ENCODE peak calls at places on chromosomes 11 and 22, in eight cellular contexts. O is AG04449, Q is colonic mucosa, A is HL-60, M is left lung, V is AG09309, X is PC-3, K is fibroblast of villous mesenchyme. I is an unnamed sample.

GRCh38 chr11:71488086-71488967 is 35.3 kb downstream of the NADSYN1 start:
- DNase-seq in X (peak), A (no peak), O (no peak), Q (no peak), M (no peak), K (peak), V (no peak), I (peak)

GRCh38 chr11:56176318-56176717 is at the start of gene OR5J2:
- DNase-seq in X (no peak), V (no peak), M (no peak), Q (no peak), A (no peak), K (no peak), O (no peak), I (no peak)

GRCh38 chr11:70948855-70949551 is 303.4 kb downstream of the SHANK2 start:
- DNase-seq in M (no peak), V (no peak), X (no peak), O (no peak), A (no peak), K (no peak), Q (no peak), I (no peak)

GRCh38 chr11:119030029-119030328 is 698 bp downstream of the SLC37A4 start:
- DNase-seq in O (no peak), V (no peak), Q (no peak), A (no peak), K (no peak), X (no peak), M (no peak), I (no peak)

GRCh38 chr22:27982106-27982505 is 63.0 kb upstream of the PITPNB start:
- DNase-seq in O (no peak), Q (no peak), M (no peak), V (no peak), A (no peak), X (no peak), K (no peak), I (no peak)

GRCh38 chr22:50306753-50307749 is at the start of gene PLXNB2:
- DNase-seq in A (peak), X (peak), M (peak), V (no peak), O (no peak), K (peak), Q (peak), I (no peak)

GRCh38 chr11:126158054-126158791 is 53.2 kb downstream of the RPUSD4 start:
- DNase-seq in K (no peak), V (no peak), A (no peak), M (no peak), X (no peak), Q (no peak), O (no peak), I (no peak)

GRCh38 chr22:48899523-48900326 is 927.9 kb downstream of the BRD1 start:
- DNase-seq in X (no peak), Q (peak), A (no peak), V (no peak), O (no peak), M (no peak), K (no peak), I (no peak)

GRCh38 chr11:18650859-18651557 is 16.9 kb upstream of the SPTY2D1 start:
- DNase-seq in V (no peak), X (peak), K (peak), Q (peak), A (peak), M (peak), O (no peak), I (peak)

GRCh38 chr11:6864436-6864835 is 1.6 kb downstream of the OR10A2 start:
- DNase-seq in K (peak), O (no peak), X (peak), Q (no peak), M (no peak), V (no peak), A (no peak), I (peak)

GRCh38 chr11:76629133-76629852 is 41.3 kb downstream of the LRRC32 start:
- DNase-seq in M (peak), A (peak), Q (no peak), K (peak), X (no peak), O (no peak), V (no peak), I (no peak)

GRCh38 chr22:32958021-32958420 is 100.2 kb downstream of the SYN3 start:
- DNase-seq in M (no peak), A (no peak), K (no peak), V (no peak), O (no peak), Q (no peak), X (no peak), I (peak)
- H3K4me3 ChIP-seq in M (no peak), A (no peak), K (no peak), V (no peak), O (no peak), Q (no peak), X (no peak), I (no peak)

GRCh38 chr11:13772223-13773046 is 104.0 kb downstream of the FAR1 start:
- DNase-seq in M (no peak), X (peak), K (peak), A (peak), O (peak), Q (peak), V (peak), I (peak)
- TF ChIP-seq CTCF in M (no peak), X (peak), K (peak), A (no peak), O (peak), Q (peak), V (peak), I (peak)

GRCh38 chr11:129489254-129489653 is 113.6 kb downstream of the BARX2 start:
- DNase-seq in M (no peak), O (no peak), X (peak), K (no peak), A (no peak), Q (no peak), V (no peak), I (no peak)

GRCh38 chr11:129484068-129484467 is 108.4 kb downstream of the BARX2 start:
- DNase-seq in O (no peak), Q (no peak), V (no peak), K (no peak), M (no peak), A (no peak), X (no peak), I (no peak)

GRCh38 chr11:129490004-129490403 is 114.4 kb downstream of the BARX2 start:
- DNase-seq in O (no peak), M (no peak), X (no peak), A (no peak), V (no peak), Q (no peak), K (no peak), I (no peak)
- H3K4me3 ChIP-seq in O (no peak), M (no peak), X (no peak), A (no peak), V (no peak), Q (no peak), K (no peak), I (no peak)

GRCh38 chr11:111776398-111777093 is 10.4 kb upstream of the PPP2R1B start:
- DNase-seq in K (no peak), M (no peak), A (no peak), X (no peak), V (no peak), O (no peak), Q (no peak), I (no peak)
- TF ChIP-seq CTCF in K (no peak), M (no peak), A (no peak), X (no peak), V (no peak), O (no peak), Q (no peak), I (no peak)

I was measured in HFF-Myc.